ENCODE peak calls at places on chromosomes 7 and 10, in eight cellular contexts. One of them, this sample, is unnamed.

GRCh38 chr7:118517275-118517674 is 292.8 kb downstream of the ANKRD7 start:
- DNase-seq in HL-60: no peak
- DNase-seq in heart left ventricle: no peak
- DNase-seq in fibroblast of the aortic adventitia: no peak
- DNase-seq in GM20000: no peak
- DNase-seq in MCF 10A: no peak
- DNase-seq in heart right ventricle: no peak
- DNase-seq in HFFc6: no peak
- DNase-seq in this sample: no peak

GRCh38 chr7:33459340-33459751 is 330.0 kb downstream of the BBS9 start:
- DNase-seq in HL-60: no peak
- DNase-seq in heart left ventricle: peak
- DNase-seq in fibroblast of the aortic adventitia: peak
- DNase-seq in GM20000: no peak
- DNase-seq in MCF 10A: peak
- DNase-seq in heart right ventricle: no peak
- DNase-seq in HFFc6: peak
- DNase-seq in this sample: no peak

GRCh38 chr7:83655951-83656556 is 7.1 kb upstream of the SEMA3E start:
- DNase-seq in HL-60: no peak
- DNase-seq in heart left ventricle: no peak
- DNase-seq in fibroblast of the aortic adventitia: peak
- DNase-seq in GM20000: peak
- DNase-seq in MCF 10A: peak
- DNase-seq in heart right ventricle: no peak
- DNase-seq in HFFc6: peak
- DNase-seq in this sample: no peak

GRCh38 chr7:151992375-151992774 is 33.1 kb upstream of the GALNT11 start:
- DNase-seq in HL-60: peak
- DNase-seq in heart left ventricle: peak
- DNase-seq in fibroblast of the aortic adventitia: peak
- DNase-seq in GM20000: peak
- DNase-seq in MCF 10A: peak
- DNase-seq in heart right ventricle: peak
- DNase-seq in HFFc6: no peak
- DNase-seq in this sample: peak

GRCh38 chr7:108358553-108358952 is 97.7 kb downstream of the NRCAM start:
- DNase-seq in HL-60: no peak
- DNase-seq in heart left ventricle: no peak
- DNase-seq in fibroblast of the aortic adventitia: peak
- DNase-seq in GM20000: no peak
- DNase-seq in MCF 10A: peak
- DNase-seq in heart right ventricle: no peak
- DNase-seq in HFFc6: peak
- DNase-seq in this sample: no peak

GRCh38 chr10:682931-683447 is 6.5 kb downstream of the DIP2C start:
- DNase-seq in HL-60: no peak
- DNase-seq in heart left ventricle: no peak
- DNase-seq in fibroblast of the aortic adventitia: no peak
- DNase-seq in GM20000: no peak
- DNase-seq in MCF 10A: no peak
- DNase-seq in heart right ventricle: no peak
- DNase-seq in HFFc6: no peak
- DNase-seq in this sample: no peak

GRCh38 chr10:71285180-71285545 is 33.9 kb upstream of the SLC29A3 start:
- DNase-seq in HL-60: no peak
- DNase-seq in heart left ventricle: peak
- DNase-seq in fibroblast of the aortic adventitia: peak
- DNase-seq in GM20000: peak
- DNase-seq in MCF 10A: peak
- DNase-seq in heart right ventricle: no peak
- DNase-seq in HFFc6: no peak
- DNase-seq in this sample: no peak

GRCh38 chr7:55133630-55134392 is 115.0 kb downstream of the EGFR start:
- DNase-seq in HL-60: no peak
- DNase-seq in heart left ventricle: peak
- DNase-seq in fibroblast of the aortic adventitia: peak
- DNase-seq in GM20000: no peak
- DNase-seq in MCF 10A: peak
- DNase-seq in heart right ventricle: peak
- DNase-seq in HFFc6: peak
- DNase-seq in this sample: no peak

GRCh38 chr10:113187066-113187777 is 237.2 kb downstream of the TCF7L2 start:
- DNase-seq in HL-60: no peak
- DNase-seq in heart left ventricle: peak
- DNase-seq in fibroblast of the aortic adventitia: peak
- DNase-seq in GM20000: no peak
- DNase-seq in MCF 10A: peak
- DNase-seq in heart right ventricle: peak
- DNase-seq in HFFc6: no peak
- DNase-seq in this sample: no peak

GRCh38 chr7:151754142-151754590 is 122.7 kb downstream of the PRKAG2 start:
- DNase-seq in HL-60: peak
- DNase-seq in heart left ventricle: peak
- DNase-seq in fibroblast of the aortic adventitia: peak
- DNase-seq in GM20000: peak
- DNase-seq in MCF 10A: peak
- DNase-seq in heart right ventricle: peak
- DNase-seq in HFFc6: peak
- DNase-seq in this sample: peak

GRCh38 chr7:80681272-80681885 is 42.9 kb downstream of the CD36 start:
- DNase-seq in HL-60: no peak
- DNase-seq in heart left ventricle: no peak
- DNase-seq in fibroblast of the aortic adventitia: peak
- DNase-seq in GM20000: peak
- DNase-seq in MCF 10A: peak
- DNase-seq in heart right ventricle: no peak
- DNase-seq in HFFc6: peak
- DNase-seq in this sample: no peak

GRCh38 chr10:128062837-128063563 is 63.2 kb downstream of the MKI67 start:
- DNase-seq in HL-60: peak
- DNase-seq in heart left ventricle: peak
- DNase-seq in fibroblast of the aortic adventitia: no peak
- DNase-seq in GM20000: peak
- DNase-seq in MCF 10A: no peak
- DNase-seq in heart right ventricle: no peak
- DNase-seq in HFFc6: no peak
- DNase-seq in this sample: peak

GRCh38 chr10:124690971-124691370 is 53.2 kb downstream of the FAM53B start:
- DNase-seq in HL-60: no peak
- DNase-seq in heart left ventricle: no peak
- DNase-seq in fibroblast of the aortic adventitia: no peak
- DNase-seq in GM20000: no peak
- DNase-seq in MCF 10A: no peak
- DNase-seq in heart right ventricle: no peak
- DNase-seq in HFFc6: no peak
- DNase-seq in this sample: no peak

GRCh38 chr7:1080918-1081255 is 7.0 kb upstream of the GPER1 start:
- DNase-seq in HL-60: no peak
- DNase-seq in heart left ventricle: no peak
- DNase-seq in fibroblast of the aortic adventitia: no peak
- DNase-seq in GM20000: no peak
- DNase-seq in MCF 10A: no peak
- DNase-seq in heart right ventricle: no peak
- DNase-seq in HFFc6: no peak
- DNase-seq in this sample: no peak

GRCh38 chr10:6786579-6787031 is 206.5 kb upstream of the PRKCQ start:
- DNase-seq in HL-60: no peak
- DNase-seq in heart left ventricle: no peak
- DNase-seq in fibroblast of the aortic adventitia: peak
- DNase-seq in GM20000: no peak
- DNase-seq in MCF 10A: no peak
- DNase-seq in heart right ventricle: no peak
- DNase-seq in HFFc6: peak
- DNase-seq in this sample: no peak

GRCh38 chr10:48470893-48471805 is 133.7 kb downstream of the ARHGAP22 start:
- DNase-seq in HL-60: no peak
- DNase-seq in heart left ventricle: no peak
- DNase-seq in fibroblast of the aortic adventitia: no peak
- DNase-seq in GM20000: no peak
- DNase-seq in MCF 10A: peak
- DNase-seq in heart right ventricle: no peak
- DNase-seq in HFFc6: peak
- DNase-seq in this sample: peak

GRCh38 chr10:110918633-110919348 is at the start of gene BBIP1:
- DNase-seq in HL-60: peak
- DNase-seq in heart left ventricle: no peak
- DNase-seq in fibroblast of the aortic adventitia: peak
- DNase-seq in GM20000: peak
- DNase-seq in MCF 10A: peak
- DNase-seq in heart right ventricle: peak
- DNase-seq in HFFc6: peak
- DNase-seq in this sample: no peak

GRCh38 chr7:5428470-5429252 is 5.0 kb upstream of the TNRC18 start:
- DNase-seq in HL-60: peak
- DNase-seq in heart left ventricle: peak
- DNase-seq in fibroblast of the aortic adventitia: peak
- DNase-seq in GM20000: no peak
- DNase-seq in MCF 10A: peak
- DNase-seq in heart right ventricle: peak
- DNase-seq in HFFc6: peak
- DNase-seq in this sample: no peak

GRCh38 chr10:85741626-85742300 is 624.8 kb downstream of the GRID1 start:
- DNase-seq in HL-60: no peak
- DNase-seq in heart left ventricle: no peak
- DNase-seq in fibroblast of the aortic adventitia: no peak
- DNase-seq in GM20000: peak
- DNase-seq in MCF 10A: no peak
- DNase-seq in heart right ventricle: no peak
- DNase-seq in HFFc6: no peak
- DNase-seq in this sample: no peak

GRCh38 chr7:77800158-77800557 is 1.6 kb downstream of the PHTF2 start:
- DNase-seq in HL-60: no peak
- DNase-seq in heart left ventricle: no peak
- DNase-seq in fibroblast of the aortic adventitia: peak
- DNase-seq in GM20000: peak
- DNase-seq in MCF 10A: no peak
- DNase-seq in heart right ventricle: no peak
- DNase-seq in HFFc6: no peak
- DNase-seq in this sample: no peak

GRCh38 chr7:99521399-99521798 is 16.9 kb downstream of the ZKSCAN5 start:
- DNase-seq in HL-60: no peak
- DNase-seq in heart left ventricle: no peak
- DNase-seq in fibroblast of the aortic adventitia: no peak
- DNase-seq in GM20000: no peak
- DNase-seq in MCF 10A: no peak
- DNase-seq in heart right ventricle: no peak
- DNase-seq in HFFc6: no peak
- DNase-seq in this sample: no peak

GRCh38 chr7:99531354-99531765 is 20.6 kb downstream of the FAM200A start:
- DNase-seq in HL-60: no peak
- DNase-seq in heart left ventricle: no peak
- DNase-seq in fibroblast of the aortic adventitia: no peak
- DNase-seq in GM20000: no peak
- DNase-seq in MCF 10A: no peak
- DNase-seq in heart right ventricle: no peak
- DNase-seq in HFFc6: peak
- DNase-seq in this sample: no peak

GRCh38 chr7:99525713-99526440 is 21.4 kb downstream of the ZKSCAN5 start:
- DNase-seq in HL-60: no peak
- DNase-seq in heart left ventricle: no peak
- DNase-seq in fibroblast of the aortic adventitia: no peak
- DNase-seq in GM20000: no peak
- DNase-seq in MCF 10A: peak
- DNase-seq in heart right ventricle: no peak
- DNase-seq in HFFc6: no peak
- DNase-seq in this sample: no peak
- TF ChIP-seq CTCF in HL-60: peak
- TF ChIP-seq CTCF in heart left ventricle: no peak
- TF ChIP-seq CTCF in fibroblast of the aortic adventitia: no peak
- TF ChIP-seq CTCF in GM20000: no peak
- TF ChIP-seq CTCF in MCF 10A: peak
- TF ChIP-seq CTCF in heart right ventricle: no peak
- TF ChIP-seq CTCF in HFFc6: peak
- TF ChIP-seq CTCF in this sample: peak

GRCh38 chr10:102101152-102101551 is 19.0 kb downstream of the LDB1 start:
- DNase-seq in HL-60: no peak
- DNase-seq in heart left ventricle: no peak
- DNase-seq in fibroblast of the aortic adventitia: no peak
- DNase-seq in GM20000: no peak
- DNase-seq in MCF 10A: peak
- DNase-seq in heart right ventricle: no peak
- DNase-seq in HFFc6: no peak
- DNase-seq in this sample: no peak
- TF ChIP-seq CTCF in HL-60: no peak
- TF ChIP-seq CTCF in heart left ventricle: no peak
- TF ChIP-seq CTCF in fibroblast of the aortic adventitia: no peak
- TF ChIP-seq CTCF in GM20000: no peak
- TF ChIP-seq CTCF in MCF 10A: no peak
- TF ChIP-seq CTCF in heart right ventricle: no peak
- TF ChIP-seq CTCF in HFFc6: peak
- TF ChIP-seq CTCF in this sample: no peak

DNA sequence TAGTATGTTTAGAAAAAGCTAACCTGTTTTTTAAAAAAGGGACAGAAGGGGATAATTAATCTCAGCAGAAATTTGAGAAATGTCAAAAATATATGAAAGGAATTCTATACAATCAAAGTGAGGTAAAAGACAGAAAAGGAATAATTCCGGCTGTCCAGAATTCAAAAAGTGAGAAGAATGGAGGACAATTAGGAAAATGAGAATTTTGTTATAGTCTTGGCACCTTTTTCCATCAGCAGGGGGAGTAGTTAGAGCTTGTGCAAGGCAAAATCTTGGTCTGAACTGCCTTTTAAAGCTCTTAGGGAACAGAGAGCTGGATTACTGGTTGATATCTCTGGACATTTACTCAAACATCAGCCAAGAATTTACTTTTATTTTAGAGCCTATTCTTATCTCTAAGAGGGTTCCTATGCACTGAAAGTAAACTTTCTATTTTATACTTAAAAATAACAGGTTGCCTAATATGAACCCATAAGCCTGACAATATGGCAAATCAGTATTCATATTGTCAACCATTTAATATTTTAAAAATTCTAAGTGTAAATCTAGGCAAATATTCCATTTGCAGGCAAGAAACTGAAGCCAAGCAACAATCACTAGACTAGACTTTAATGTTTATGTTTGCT is 185.6 kb downstream of the ANK3 start:
- DNase-seq in HL-60: no peak
- DNase-seq in heart left ventricle: no peak
- DNase-seq in fibroblast of the aortic adventitia: peak
- DNase-seq in GM20000: no peak
- DNase-seq in MCF 10A: peak
- DNase-seq in heart right ventricle: no peak
- DNase-seq in HFFc6: peak
- DNase-seq in this sample: no peak
- TF ChIP-seq CTCF in HL-60: no peak
- TF ChIP-seq CTCF in heart left ventricle: peak
- TF ChIP-seq CTCF in fibroblast of the aortic adventitia: peak
- TF ChIP-seq CTCF in GM20000: peak
- TF ChIP-seq CTCF in MCF 10A: peak
- TF ChIP-seq CTCF in heart right ventricle: peak
- TF ChIP-seq CTCF in HFFc6: peak
- TF ChIP-seq CTCF in this sample: peak

DNA sequence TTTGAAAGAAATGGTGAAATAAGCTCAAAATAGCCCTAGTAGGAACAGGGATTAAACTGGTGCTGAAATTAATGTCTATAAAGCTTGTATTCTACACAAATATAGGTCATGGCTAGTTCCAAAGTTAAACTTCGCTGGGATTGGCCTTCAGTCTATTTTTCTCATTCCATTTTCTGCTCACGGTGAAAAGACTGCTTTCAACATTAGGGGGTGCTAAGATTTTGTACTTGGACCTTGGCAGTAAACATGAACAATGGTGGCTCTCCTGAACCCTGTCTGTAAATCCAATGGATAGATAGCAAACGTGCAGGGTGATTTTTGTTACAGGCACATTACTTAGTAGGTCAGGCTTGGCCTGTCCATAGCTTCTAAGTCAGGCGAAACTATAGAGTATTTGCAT is 36.0 kb upstream of the RSU1 start:
- DNase-seq in HL-60: no peak
- DNase-seq in heart left ventricle: no peak
- DNase-seq in fibroblast of the aortic adventitia: peak
- DNase-seq in GM20000: no peak
- DNase-seq in MCF 10A: peak
- DNase-seq in heart right ventricle: no peak
- DNase-seq in HFFc6: peak
- DNase-seq in this sample: no peak
- TF ChIP-seq CTCF in HL-60: no peak
- TF ChIP-seq CTCF in heart left ventricle: peak
- TF ChIP-seq CTCF in fibroblast of the aortic adventitia: peak
- TF ChIP-seq CTCF in GM20000: peak
- TF ChIP-seq CTCF in MCF 10A: peak
- TF ChIP-seq CTCF in heart right ventricle: no peak
- TF ChIP-seq CTCF in HFFc6: peak
- TF ChIP-seq CTCF in this sample: peak